ENCODE peak calls at places on chromosomes 12 and 14, in five cellular contexts. U is PC-3, M is heart right ventricle, Y is left ventricle myocardium inferior, R is upper lobe of right lung. K is an unnamed sample. For H3K4me1, the result is how much of the 10 kb centered on the place peaks cover.

GRCh38 chr12:116324684-116325664 is 47.5 kb upstream of the MED13L start:
- DNase-seq in U (no peak), M (no peak), Y (no peak), R (no peak), K (no peak)

GRCh38 chr12:47995976-47996375 is 8.3 kb downstream of the COL2A1 start:
- DNase-seq in U (peak), M (peak), Y (no peak), R (no peak), K (no peak)

GRCh38 chr12:124993568-124994434 is at the start of gene BRI3BP:
- DNase-seq in U (peak), M (peak), Y (peak), R (peak), K (peak)

GRCh38 chr12:21615441-21615840 is 10.8 kb upstream of the GYS2 start:
- DNase-seq in U (peak), M (no peak), Y (no peak), R (no peak), K (no peak)

GRCh38 chr12:5407457-5407856 is 24.5 kb upstream of the NTF3 start:
- DNase-seq in U (no peak), M (no peak), Y (no peak), R (no peak), K (no peak)

GRCh38 chr12:92381856-92382255 is 236.2 kb upstream of the BTG1 start:
- DNase-seq in U (no peak), M (no peak), Y (no peak), R (no peak), K (no peak)

GRCh38 chr14:55136241-55136640 is 7.2 kb downstream of the LGALS3 start:
- DNase-seq in U (no peak), M (no peak), Y (no peak), R (no peak), K (no peak)

GRCh38 chr14:58138719-58139482 is 13.1 kb downstream of the ARMH4 start:
- DNase-seq in U (no peak), M (no peak), Y (no peak), R (no peak), K (no peak)

GRCh38 chr14:70906785-70907171 is 481 bp upstream of the PCNX1 start:
- DNase-seq in U (no peak), M (no peak), Y (no peak), R (no peak), K (no peak)

GRCh38 chr12:50257226-50258166 is 25.8 kb downstream of the LIMA1 start:
- DNase-seq in U (peak), M (peak), Y (no peak), R (no peak), K (no peak)
- H3K4me1 ChIP-seq in U (half or more), M (under half), Y (under half), R (under half), K (under half)

GRCh38 chr12:29563636-29564035 is 66.2 kb upstream of the OVCH1 start:
- DNase-seq in U (no peak), M (no peak), Y (no peak), R (no peak), K (no peak)
- TF ChIP-seq CTCF in U (no peak), M (no peak), Y (no peak), R (no peak), K (no peak)

GRCh38 chr12:46368684-46369083 is 3.9 kb downstream of the SLC38A2 start:
- DNase-seq in U (no peak), M (no peak), Y (no peak), R (no peak), K (no peak)
- H3K4me1 ChIP-seq in U (half or more), M (half or more), Y (half or more), R (half or more), K (half or more)

DNA sequence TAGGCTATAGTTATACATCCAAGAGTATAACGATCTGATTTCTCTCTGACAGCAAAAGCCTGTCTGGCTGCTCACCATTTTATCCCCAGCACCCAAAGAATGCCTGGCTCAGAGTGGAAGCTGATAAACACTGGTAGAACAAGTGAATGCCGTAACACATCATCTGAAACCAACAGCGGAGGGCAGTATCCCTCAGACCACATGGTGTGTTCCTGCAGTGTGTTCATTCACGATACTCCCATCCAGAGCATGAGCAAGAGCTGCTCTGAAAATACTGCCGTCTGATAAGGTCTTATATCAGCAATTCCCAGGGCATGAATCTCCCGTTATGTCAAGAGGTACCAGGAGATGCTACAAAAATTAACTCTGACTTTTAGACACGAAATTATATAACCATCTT is 95.9 kb downstream of the TTC7B start:
- DNase-seq in U (no peak), M (peak), Y (no peak), R (no peak), K (no peak)
- TF ChIP-seq CTCF in U (no peak), M (peak), Y (no peak), R (no peak), K (no peak)

GRCh38 chr14:73589128-73589527 is 2.5 kb upstream of the ACOT4 start:
- DNase-seq in U (no peak), M (no peak), Y (no peak), R (no peak), K (no peak)
- H3K4me1 ChIP-seq in U (under half), M (under half), Y (under half), R (under half), K (under half)

GRCh38 chr12:9135903-9136310 is 20.2 kb upstream of the A2M start:
- DNase-seq in U (no peak), M (no peak), Y (no peak), R (no peak), K (no peak)

GRCh38 chr12:9130244-9130643 is 14.5 kb upstream of the A2M start:
- DNase-seq in U (no peak), M (no peak), Y (no peak), R (no peak), K (no peak)

GRCh38 chr12:9132008-9132535 is 16.4 kb upstream of the A2M start:
- DNase-seq in U (no peak), M (no peak), Y (no peak), R (no peak), K (no peak)

GRCh38 chr12:9133243-9133938 is 17.7 kb upstream of the A2M start:
- DNase-seq in U (no peak), M (no peak), Y (no peak), R (no peak), K (no peak)

GRCh38 chr12:9134981-9135628 is 19.4 kb upstream of the A2M start:
- DNase-seq in U (peak), M (no peak), Y (no peak), R (peak), K (no peak)
- TF ChIP-seq CTCF in U (peak), M (no peak), Y (peak), R (peak), K (no peak)

GRCh38 chr14:60862283-60862682 is 118.6 kb downstream of the TRMT5 start:
- DNase-seq in U (peak), M (peak), Y (no peak), R (no peak), K (no peak)
- H3K4me1 ChIP-seq in U (under half), M (under half), Y (half or more), R (under half), K (half or more)

GRCh38 chr14:24952851-24953666 is 96.9 kb downstream of the STXBP6 start:
- DNase-seq in U (peak), M (no peak), Y (no peak), R (no peak), K (no peak)
- TF ChIP-seq CTCF in U (no peak), M (peak), Y (peak), R (peak), K (no peak)

GRCh38 chr12:54975272-54975671 is 9.3 kb downstream of the TESPA1 start:
- DNase-seq in U (no peak), M (no peak), Y (no peak), R (no peak), K (no peak)
- H3K4me1 ChIP-seq in U (under half), M (under half), Y (under half), R (under half), K (under half)

GRCh38 chr12:66107451-66107915 is 23.1 kb downstream of the LLPH start:
- DNase-seq in U (peak), M (peak), Y (no peak), R (no peak), K (peak)

DNA sequence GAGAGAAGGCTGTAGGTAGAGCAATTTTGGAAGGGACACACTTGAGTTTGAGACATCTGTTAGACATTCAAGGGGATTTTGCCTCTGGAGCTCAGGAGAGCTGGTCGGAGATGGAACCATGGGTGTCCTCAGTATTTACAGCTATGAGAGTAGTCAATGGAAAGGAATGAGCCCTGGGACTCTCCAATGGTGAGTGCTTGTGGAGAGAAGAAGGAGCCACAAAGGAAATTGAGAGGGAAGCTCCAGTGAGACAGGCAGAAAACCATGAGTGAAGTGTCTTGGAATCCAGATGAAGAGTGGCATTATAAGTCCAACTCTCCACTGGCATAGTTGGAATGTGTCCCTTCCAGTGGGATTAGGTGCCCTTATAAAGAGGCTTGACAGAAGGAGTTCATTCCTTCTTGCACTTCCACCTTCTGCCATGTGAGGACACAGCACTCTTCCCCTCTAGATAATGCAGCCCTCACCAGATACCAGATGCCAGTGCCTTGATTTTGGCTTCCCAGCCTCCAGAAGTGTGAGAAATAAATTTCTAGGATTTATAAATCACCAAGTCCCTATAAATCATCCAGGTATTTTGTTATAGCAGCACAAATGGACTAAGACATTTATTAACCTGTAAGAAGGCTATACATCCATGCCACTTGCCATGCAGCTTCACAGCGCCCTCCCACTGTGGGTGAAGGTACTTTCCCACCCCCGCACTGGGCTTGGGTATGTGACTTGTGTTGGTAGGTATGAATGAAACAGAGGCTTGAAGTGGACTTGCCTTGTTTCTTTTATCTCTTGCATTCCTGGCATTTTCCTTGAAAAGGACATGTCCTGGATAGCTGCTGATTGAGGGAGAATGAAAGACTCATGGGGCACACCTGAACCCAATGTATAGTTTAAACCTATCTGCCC is 27.3 kb downstream of the LLPH start:
- DNase-seq in U (peak), M (no peak), Y (no peak), R (no peak), K (no peak)
- TF ChIP-seq CTCF in U (peak), M (no peak), Y (no peak), R (no peak), K (no peak)

K was measured in psoas muscle.